ENCODE peak calls at places on chromosomes 6 and 20, in four cellular contexts. One of them, this sample, is unnamed.

GRCh38 chr20:22003680-22004079 is 298.2 kb downstream of the PAX1 start:
- DNase-seq in germinal center: no peak
- DNase-seq in ecto neural progenitor cell: no peak
- DNase-seq in HCEC 1CT: no peak
- DNase-seq in this sample: no peak

GRCh38 chr20:13443690-13444089 is 195.0 kb downstream of the TASP1 start:
- DNase-seq in germinal center: no peak
- DNase-seq in ecto neural progenitor cell: no peak
- DNase-seq in HCEC 1CT: no peak
- DNase-seq in this sample: no peak

GRCh38 chr20:62161347-62161746 is 17.8 kb downstream of the SS18L1 start:
- DNase-seq in germinal center: no peak
- DNase-seq in ecto neural progenitor cell: no peak
- DNase-seq in HCEC 1CT: peak; percentile 5
- DNase-seq in this sample: no peak

GRCh38 chr20:41095110-41095969 is 42.0 kb upstream of the PLCG1 start:
- DNase-seq in germinal center: peak; percentile 67
- DNase-seq in ecto neural progenitor cell: no peak
- DNase-seq in HCEC 1CT: peak; percentile 57
- DNase-seq in this sample: peak; percentile 57

GRCh38 chr6:149660028-149660427 is 11.5 kb upstream of the KATNA1 start:
- DNase-seq in germinal center: no peak
- DNase-seq in ecto neural progenitor cell: no peak
- DNase-seq in HCEC 1CT: no peak
- DNase-seq in this sample: no peak

GRCh38 chr20:50588034-50588736 is 78.0 kb downstream of the PTPN1 start:
- DNase-seq in germinal center: peak; percentile 82
- DNase-seq in ecto neural progenitor cell: peak; percentile 79
- DNase-seq in HCEC 1CT: peak; percentile 56
- DNase-seq in this sample: peak; percentile 78

GRCh38 chr6:170410241-170410640 is 103.7 kb downstream of the FAM120B start:
- DNase-seq in germinal center: no peak
- DNase-seq in ecto neural progenitor cell: no peak
- DNase-seq in HCEC 1CT: no peak
- DNase-seq in this sample: no peak

GRCh38 chr6:150929403-150929802 is 63.9 kb downstream of the MTHFD1L start:
- DNase-seq in germinal center: no peak
- DNase-seq in ecto neural progenitor cell: no peak
- DNase-seq in HCEC 1CT: no peak
- DNase-seq in this sample: no peak

GRCh38 chr20:36802326-36803223 is 29.0 kb upstream of the DSN1 start:
- DNase-seq in germinal center: no peak
- DNase-seq in ecto neural progenitor cell: no peak
- DNase-seq in HCEC 1CT: peak; percentile 70
- DNase-seq in this sample: no peak

GRCh38 chr6:31718294-31718693 is 3.1 kb downstream of the LY6G6D start:
- DNase-seq in germinal center: no peak
- DNase-seq in ecto neural progenitor cell: no peak
- DNase-seq in HCEC 1CT: no peak
- DNase-seq in this sample: no peak

GRCh38 chr6:64049736-64050135 is 414.1 kb downstream of the PHF3 start:
- DNase-seq in germinal center: no peak
- DNase-seq in ecto neural progenitor cell: no peak
- DNase-seq in HCEC 1CT: no peak
- DNase-seq in this sample: no peak

GRCh38 chr6:130841128-130841728 is 14.0 kb downstream of the SMLR1 start:
- DNase-seq in germinal center: no peak
- DNase-seq in ecto neural progenitor cell: no peak
- DNase-seq in HCEC 1CT: peak; percentile 6
- DNase-seq in this sample: no peak

GRCh38 chr6:11779308-11780096 is 899 bp upstream of the ADTRP start:
- DNase-seq in germinal center: no peak
- DNase-seq in ecto neural progenitor cell: no peak
- DNase-seq in HCEC 1CT: no peak
- DNase-seq in this sample: no peak

GRCh38 chr6:36968266-36968977 is 13.9 kb downstream of the PI16 start:
- DNase-seq in germinal center: no peak
- DNase-seq in ecto neural progenitor cell: no peak
- DNase-seq in HCEC 1CT: no peak
- DNase-seq in this sample: no peak

GRCh38 chr20:25604611-25605010 is 19.2 kb downstream of the NANP start:
- DNase-seq in germinal center: no peak
- DNase-seq in ecto neural progenitor cell: no peak
- DNase-seq in HCEC 1CT: no peak
- DNase-seq in this sample: no peak